ENCODE peak calls at places on chromosome 22, in nine cellular contexts. F is GDM1, O is NCI-H1092, Z is nephron progenitor cell, Y is GM06990, H is HT1080, B is SHP77, S is B cell, U is SW480. N is an unnamed sample.

GRCh38 chr22:47453049-47453448 is 690.6 kb downstream of the TBC1D22A start:
- DNase-seq in F (no peak), O (no peak), Z (no peak), Y (no peak), H (no peak), B (no peak), S (no peak), U (no peak), N (no peak)

GRCh38 chr22:43532301-43533050 is 120.7 kb downstream of the MPPED1 start:
- DNase-seq in F (no peak), O (no peak), Z (no peak), Y (no peak), H (no peak), B (no peak), S (no peak), U (no peak), N (no peak)

GRCh38 chr22:19986410-19987341 is 29.9 kb downstream of the ARVCF start:
- DNase-seq in F (peak; percentile 45), O (peak; percentile 69), Z (peak; percentile 87), Y (peak; percentile 66), H (no peak), B (peak; percentile 57), S (peak; percentile 82), U (peak; percentile 46), N (peak; percentile 91)

GRCh38 chr22:39434243-39434653 is 22.6 kb upstream of the MGAT3 start:
- DNase-seq in F (no peak), O (no peak), Z (no peak), Y (no peak), H (no peak), B (no peak), S (no peak), U (no peak), N (no peak)

GRCh38 chr22:28366856-28367255 is 312.8 kb downstream of the TTC28 start:
- DNase-seq in F (no peak), O (no peak), Z (no peak), Y (no peak), H (no peak), B (no peak), S (no peak), U (no peak), N (no peak)

GRCh38 chr22:38490915-38491314 is 15.2 kb downstream of the DDX17 start:
- DNase-seq in F (no peak), O (no peak), Z (no peak), Y (no peak), H (no peak), B (no peak), S (no peak), U (no peak), N (no peak)

GRCh38 chr22:31449521-31449920 is 40.1 kb downstream of the EIF4ENIF1 start:
- DNase-seq in F (no peak), O (no peak), Z (no peak), Y (no peak), H (no peak), B (no peak), S (no peak), U (no peak), N (no peak)

GRCh38 chr22:39188809-39189208 is 36.3 kb upstream of the CBX7 start:
- DNase-seq in F (no peak), O (no peak), Z (no peak), Y (no peak), H (no peak), B (no peak), S (no peak), U (no peak), N (no peak)

GRCh38 chr22:29394931-29395581 is 6.7 kb upstream of the AP1B1 start:
- DNase-seq in F (peak; percentile 58), O (peak; percentile 51), Z (peak; percentile 70), Y (peak; percentile 28), H (peak; percentile 78), B (peak; percentile 80), S (peak; percentile 85), U (peak; percentile 75), N (peak; percentile 94)

GRCh38 chr22:32409977-32410376 is 2.1 kb downstream of the RTCB start:
- DNase-seq in F (no peak), O (no peak), Z (no peak), Y (no peak), H (no peak), B (no peak), S (no peak), U (no peak), N (no peak)

GRCh38 chr22:17920145-17920605 is 104.2 kb downstream of the MICAL3 start:
- DNase-seq in F (no peak), O (no peak), Z (peak; percentile 35), Y (no peak), H (no peak), B (no peak), S (peak; percentile 40), U (peak; percentile 55), N (peak; percentile 39)

GRCh38 chr22:40224702-40225101 is 47.0 kb downstream of the TNRC6B start:
- DNase-seq in F (no peak), O (no peak), Z (no peak), Y (no peak), H (no peak), B (no peak), S (no peak), U (no peak), N (no peak)

N was measured in HT-29.